ENCODE peak calls at places on chromosomes 5 and 9, in ten cellular contexts. G is osteoblast, P is OCI-LY7, Q is H1, J is fibroblast of lung, D is PC-9, C is neuronal stem cell, F is HCT116, O is PC-3, U is GM12878. R is an unnamed sample.

GRCh38 chr9:98536542-98537173 is 172.1 kb downstream of the GABBR2 start:
- DNase-seq in F (no peak), D (peak), G (no peak), U (peak), P (peak), J (no peak), Q (peak), O (peak), C (no peak), R (no peak)

GRCh38 chr9:34048730-34049629 is at the start of gene UBAP2:
- DNase-seq in J (peak), O (peak), U (peak), G (peak), Q (peak), C (peak), D (peak), F (peak), P (peak), R (peak)

GRCh38 chr9:122120672-122121071 is 27.6 kb upstream of the TTLL11 start:
- DNase-seq in C (no peak), U (no peak), G (peak), J (no peak), P (no peak), O (no peak), D (no peak), F (no peak), Q (no peak), R (no peak)

GRCh38 chr5:91499943-91500531 is 116.9 kb upstream of the ARRDC3 start:
- DNase-seq in J (peak), C (peak), U (no peak), P (peak), O (peak), Q (no peak), F (peak), D (no peak), G (no peak), R (peak)

GRCh38 chr5:107668933-107669542 is 1.7 kb downstream of the EFNA5 start:
- DNase-seq in Q (no peak), J (no peak), D (peak), F (no peak), U (no peak), O (peak), G (peak), P (no peak), C (no peak), R (peak)

GRCh38 chr9:77588319-77588937 is 59.7 kb downstream of the GNA14 start:
- DNase-seq in J (peak), Q (no peak), D (peak), P (no peak), O (peak), G (peak), U (no peak), C (peak), F (no peak), R (peak)

GRCh38 chr5:59348189-59348588 is 545.3 kb downstream of the PDE4D start:
- DNase-seq in O (peak), U (no peak), Q (no peak), P (no peak), D (no peak), G (no peak), F (no peak), J (no peak), C (no peak), R (no peak)

GRCh38 chr5:172909931-172910502 is 49.2 kb upstream of the RPL26L1 start:
- DNase-seq in F (no peak), P (no peak), G (no peak), O (no peak), U (no peak), D (no peak), C (no peak), J (peak), Q (no peak), R (peak)

GRCh38 chr9:83509372-83509771 is 28.8 kb downstream of the FRMD3 start:
- DNase-seq in D (no peak), C (no peak), J (peak), Q (no peak), F (no peak), G (no peak), P (no peak), O (no peak), U (no peak), R (peak)

GRCh38 chr5:68319316-68320093 is 103.9 kb downstream of the PIK3R1 start:
- DNase-seq in Q (no peak), D (no peak), J (peak), U (no peak), F (no peak), G (peak), C (no peak), P (no peak), O (peak), R (peak)

GRCh38 chr5:62538017-62538942 is 40.3 kb upstream of the LRRC70 start:
- DNase-seq in D (no peak), O (peak), U (peak), P (no peak), G (no peak), J (peak), F (no peak), Q (no peak), C (no peak), R (peak)

GRCh38 chr9:71218774-71219173 is 97.4 kb upstream of the TRPM3 start:
- DNase-seq in C (no peak), F (no peak), Q (no peak), D (no peak), J (peak), G (no peak), U (no peak), O (no peak), P (no peak), R (no peak)

GRCh38 chr5:112154940-112155686 is 264.0 kb downstream of the EPB41L4A start:
- DNase-seq in O (peak), P (no peak), G (no peak), C (no peak), U (no peak), Q (no peak), J (no peak), D (no peak), F (no peak), R (peak)

GRCh38 chr5:148384389-148384756 is 615 bp downstream of the FBXO38 start:
- DNase-seq in O (no peak), G (peak), P (no peak), U (no peak), D (no peak), Q (no peak), F (no peak), C (no peak), J (peak), R (peak)

GRCh38 chr5:137995747-137996123 is 37.1 kb downstream of the FAM13B start:
- DNase-seq in C (no peak), D (no peak), J (no peak), P (no peak), G (no peak), F (no peak), O (no peak), U (no peak), Q (no peak), R (no peak)

GRCh38 chr5:10988637-10989036 is 227.6 kb upstream of the DAP start:
- DNase-seq in J (no peak), U (no peak), P (no peak), O (no peak), C (no peak), D (no peak), F (no peak), G (no peak), Q (no peak), R (no peak)

GRCh38 chr5:23026252-23027170 is 173.4 kb upstream of the CDH12 start:
- DNase-seq in U (no peak), D (no peak), P (no peak), O (no peak), J (no peak), G (no peak), F (no peak), C (no peak), Q (no peak), R (no peak)

GRCh38 chr9:684055-684949 is 157.2 kb upstream of the DMRT1 start:
- DNase-seq in D (no peak), O (peak), P (no peak), C (peak), G (peak), Q (no peak), J (peak), U (no peak), F (no peak), R (peak)

GRCh38 chr5:173454764-173455598 is 126.8 kb upstream of the STC2 start:
- DNase-seq in F (peak), C (no peak), Q (no peak), P (no peak), G (peak), J (peak), O (peak), D (peak), U (no peak), R (peak)

GRCh38 chr5:140602165-140602564 is 30.8 kb downstream of the CD14 start:
- DNase-seq in Q (no peak), F (no peak), G (no peak), C (no peak), O (no peak), J (no peak), U (no peak), D (no peak), P (no peak), R (no peak)

GRCh38 chr5:75640826-75641225 is 29.6 kb downstream of the ANKDD1B start:
- DNase-seq in F (no peak), C (no peak), G (no peak), O (no peak), J (peak), U (no peak), D (no peak), P (no peak), Q (no peak), R (peak)

GRCh38 chr5:101271945-101272344 is 368.9 kb upstream of the ST8SIA4 start:
- DNase-seq in O (no peak), J (no peak), Q (no peak), G (no peak), P (no peak), F (no peak), D (no peak), U (no peak), C (no peak), R (no peak)

GRCh38 chr5:94157704-94158608 is 416.6 kb upstream of the POU5F2 start:
- DNase-seq in F (no peak), G (no peak), J (no peak), O (no peak), Q (no peak), P (no peak), U (no peak), C (no peak), D (no peak), R (no peak)

GRCh38 chr5:153926201-153926600 is 112.5 kb downstream of the FAM114A2 start:
- DNase-seq in U (no peak), D (no peak), J (peak), Q (no peak), C (no peak), G (no peak), O (no peak), P (no peak), F (no peak), R (peak)

GRCh38 chr5:1110260-1110929 is 1.5 kb downstream of the SLC12A7 start:
- DNase-seq in J (no peak), Q (no peak), U (no peak), C (no peak), F (no peak), O (peak), G (peak), P (no peak), D (peak), R (no peak)

GRCh38 chr9:113919422-113919821 is 43.3 kb downstream of the ZNF618 start:
- DNase-seq in G (no peak), U (no peak), D (no peak), C (no peak), O (no peak), Q (peak), J (no peak), P (no peak), F (no peak), R (no peak)

GRCh38 chr9:40913096-40913719 is 215.3 kb downstream of the FOXD4L6 start:
- DNase-seq in G (no peak), J (no peak), D (no peak), C (no peak), P (no peak), U (no peak), O (no peak), F (no peak), Q (no peak), R (no peak)

GRCh38 chr9:40911647-40912046 is 216.8 kb downstream of the FOXD4L6 start:
- DNase-seq in C (no peak), G (no peak), F (no peak), D (no peak), O (no peak), U (no peak), Q (peak), J (no peak), P (no peak), R (no peak)

GRCh38 chr9:40913928-40914673 is 214.4 kb downstream of the FOXD4L6 start:
- DNase-seq in G (no peak), C (no peak), D (no peak), J (no peak), P (no peak), Q (peak), F (no peak), U (no peak), O (no peak), R (no peak)

GRCh38 chr9:40909821-40910220 is 218.7 kb downstream of the FOXD4L6 start:
- DNase-seq in D (no peak), O (no peak), F (no peak), G (no peak), Q (peak), J (no peak), U (no peak), P (no peak), C (no peak), R (no peak)

DNA sequence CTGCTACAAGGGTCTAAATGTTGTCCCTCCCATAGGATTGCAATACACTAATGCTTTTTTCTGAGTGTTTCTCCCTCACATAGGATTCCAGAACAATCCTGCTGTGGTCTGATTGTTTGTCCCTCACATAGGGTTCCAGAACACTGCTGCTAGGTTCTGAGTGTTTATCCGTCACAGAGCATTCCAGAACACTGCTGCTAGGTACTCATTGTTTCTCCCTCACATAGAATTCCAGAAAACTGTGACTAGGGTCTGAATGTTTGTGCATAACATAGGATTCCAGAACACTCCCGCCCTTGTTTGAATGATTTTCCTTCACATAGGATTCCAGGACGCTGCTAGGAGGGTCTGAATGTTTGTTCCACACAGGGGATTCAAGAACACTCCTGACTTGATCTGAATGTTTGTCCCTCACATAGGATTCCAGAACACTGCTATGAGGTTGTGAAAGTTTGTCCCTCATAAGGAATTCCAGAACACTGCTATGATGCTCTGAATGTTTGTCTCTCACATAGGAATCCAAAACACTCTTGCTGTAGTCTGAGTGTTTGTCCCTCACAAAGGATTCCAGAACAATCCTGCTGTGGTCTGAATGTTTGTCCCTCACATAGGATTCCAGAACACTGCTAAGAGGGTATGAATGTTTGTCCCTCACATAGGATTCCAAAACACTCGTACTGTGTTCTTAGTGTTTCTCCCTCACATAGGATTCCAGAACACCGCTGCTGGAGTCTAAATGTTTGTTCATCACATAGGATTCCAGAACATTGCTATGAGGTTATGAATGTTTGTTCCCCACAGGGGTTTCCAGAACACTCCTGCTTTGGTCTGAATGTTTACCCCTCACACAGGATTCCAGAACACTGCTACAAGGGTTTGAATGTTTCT is 213.5 kb downstream of the FOXD4L6 start:
- DNase-seq in U (no peak), D (no peak), C (no peak), F (no peak), Q (no peak), O (no peak), P (no peak), G (no peak), J (no peak), R (no peak)
- H2AFZ ChIP-seq in U (no peak), D (no peak), C (no peak), F (no peak), Q (no peak), O (no peak), P (no peak), G (no peak), J (no peak), R (no peak)

GRCh38 chr9:125756499-125756898 is 9.3 kb downstream of the PBX3 start:
- DNase-seq in F (no peak), Q (no peak), U (no peak), C (no peak), G (no peak), O (no peak), P (no peak), D (no peak), J (no peak), R (no peak)

GRCh38 chr9:125752070-125752628 is 5.0 kb downstream of the PBX3 start:
- DNase-seq in G (no peak), Q (no peak), O (no peak), D (peak), P (no peak), J (peak), F (no peak), C (no peak), U (no peak), R (no peak)

GRCh38 chr9:125757834-125758233 is 10.7 kb downstream of the PBX3 start:
- DNase-seq in P (no peak), G (no peak), U (no peak), F (no peak), Q (no peak), J (no peak), C (no peak), D (no peak), O (no peak), R (no peak)

GRCh38 chr9:125754096-125754495 is 6.9 kb downstream of the PBX3 start:
- DNase-seq in D (no peak), Q (no peak), O (no peak), U (no peak), J (peak), C (no peak), P (no peak), G (no peak), F (no peak), R (no peak)

DNA sequence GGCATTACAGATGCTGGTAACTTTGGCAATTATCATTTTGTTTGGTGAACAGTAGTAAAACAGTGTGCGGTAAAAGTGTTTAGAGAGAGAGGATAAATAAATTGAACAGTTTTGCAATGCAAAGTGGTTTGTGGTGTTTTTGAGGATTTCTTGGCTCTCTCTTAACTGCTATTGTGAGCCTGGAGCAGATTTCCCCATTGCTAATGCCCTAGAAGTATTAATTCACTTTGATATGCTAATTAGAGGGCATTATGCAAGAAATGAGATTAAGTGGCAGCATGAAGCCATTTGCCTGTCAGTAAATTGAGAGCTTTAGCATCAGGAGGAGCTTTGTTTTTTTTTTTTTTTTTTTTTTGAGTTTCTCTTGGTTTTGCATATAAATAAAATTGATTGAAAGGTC is 8.2 kb downstream of the PBX3 start:
- DNase-seq in D (no peak), P (no peak), U (no peak), G (no peak), J (peak), C (no peak), F (no peak), O (no peak), Q (no peak), R (no peak)
- H3K4me2 ChIP-seq in D (no peak), P (no peak), U (peak), G (no peak), J (no peak), C (no peak), F (no peak), O (no peak), Q (peak), R (no peak)

GRCh38 chr5:9545959-9546851 is at the start of gene SEMA5A:
- DNase-seq in O (peak), Q (peak), G (peak), J (peak), F (no peak), P (no peak), U (no peak), D (peak), C (peak), R (peak)
- H2AFZ ChIP-seq in O (peak), Q (peak), G (peak), J (peak), F (no peak), P (no peak), U (peak), D (peak), C (peak), R (peak)

GRCh38 chr9:124290053-124290581 is 32.4 kb downstream of the NEK6 start:
- DNase-seq in P (peak), F (no peak), O (no peak), C (no peak), U (no peak), G (peak), D (no peak), Q (no peak), J (no peak), R (no peak)
- H3K4me2 ChIP-seq in P (peak), F (no peak), O (no peak), C (no peak), U (peak), G (no peak), D (no peak), Q (no peak), J (no peak), R (no peak)

DNA sequence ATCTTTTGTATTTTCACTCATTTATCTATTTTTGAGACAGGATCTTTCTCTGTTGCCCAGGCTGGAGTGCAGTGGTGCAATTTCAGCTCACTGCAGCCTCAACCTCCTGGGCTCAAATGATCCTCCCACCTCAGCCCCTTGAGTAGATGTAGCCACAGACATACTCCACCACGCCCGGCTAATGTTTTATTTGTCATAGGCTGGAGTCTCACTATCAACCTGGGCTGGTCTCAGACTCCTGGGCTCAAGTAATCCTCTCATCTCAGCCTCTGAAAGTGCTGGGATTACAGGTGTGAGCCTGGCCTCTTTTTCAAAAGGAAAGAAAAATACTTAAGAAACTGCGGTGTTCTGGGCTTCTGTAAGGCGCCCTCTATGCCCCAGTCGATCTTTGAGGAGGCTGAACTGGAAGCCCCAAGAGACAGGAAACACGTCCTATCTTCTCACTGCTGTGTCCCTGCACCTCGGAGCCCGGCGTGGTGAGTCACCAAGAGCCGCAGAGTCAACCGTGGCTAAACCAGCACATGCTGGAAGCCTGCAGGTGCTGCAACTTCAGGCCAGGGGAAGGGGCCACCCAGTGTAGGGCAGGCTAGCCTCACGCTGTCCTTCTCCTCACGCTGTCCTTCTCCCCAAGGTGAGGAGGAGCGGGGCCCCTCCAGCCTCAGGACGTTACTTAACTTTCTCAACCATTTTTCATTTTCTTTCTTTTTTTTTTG is 15.2 kb upstream of the LHX3 start:
- DNase-seq in O (peak), D (peak), P (peak), J (peak), Q (no peak), F (no peak), G (no peak), C (no peak), U (no peak), R (no peak)
- H2AFZ ChIP-seq in O (no peak), D (no peak), P (no peak), J (no peak), Q (no peak), F (no peak), G (no peak), C (no peak), U (no peak), R (no peak)

GRCh38 chr5:84783003-84783402 is 398.3 kb upstream of the EDIL3 start:
- DNase-seq in G (no peak), F (no peak), P (no peak), U (no peak), O (no peak), C (no peak), J (no peak), Q (no peak), D (no peak), R (no peak)
- H3K4me2 ChIP-seq in G (no peak), F (no peak), P (no peak), U (no peak), O (no peak), C (no peak), J (no peak), Q (no peak), D (no peak), R (no peak)

DNA sequence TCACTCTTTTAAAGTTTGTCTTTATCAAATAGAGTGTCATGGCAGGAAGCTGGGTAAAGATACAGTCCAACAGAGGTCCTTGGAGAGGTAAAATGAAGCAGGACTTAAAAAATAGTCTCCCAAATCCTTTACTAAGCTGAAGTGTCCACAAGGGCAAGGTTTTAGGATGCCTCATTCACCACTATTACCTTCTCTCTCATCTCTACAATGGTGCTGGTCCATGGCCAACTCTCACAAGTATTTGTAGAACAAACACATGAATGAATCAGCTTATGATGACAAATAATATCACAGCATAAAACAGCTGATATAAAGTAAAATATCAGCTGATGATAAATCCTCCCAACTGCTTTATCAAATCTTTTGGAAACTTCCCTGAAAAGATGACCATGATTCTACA is 162.3 kb upstream of the ZNF462 start:
- DNase-seq in O (peak), G (no peak), D (no peak), J (peak), C (no peak), P (no peak), F (no peak), U (no peak), Q (no peak), R (peak)
- H2AFZ ChIP-seq in O (no peak), G (no peak), D (no peak), J (no peak), C (no peak), P (no peak), F (no peak), U (no peak), Q (no peak), R (no peak)

R was measured in GM23248.